ENCODE peak calls at places on chromosomes 12 and 14, in four cellular contexts. V is heart left ventricle, C is PC-9, U is left lung. O is an unnamed sample. For H3K27me3, the result is how much of the 10 kb centered on the place peaks cover.

GRCh38 chr12:110906088-110906487 is 14.3 kb downstream of the MYL2 start:
- DNase-seq in V (peak), C (no peak), U (no peak), O (no peak)

GRCh38 chr12:68636268-68636667 is 25.6 kb downstream of the RAP1B start:
- DNase-seq in V (no peak), C (peak), U (no peak), O (no peak)

GRCh38 chr14:82394916-82395315 is 861.3 kb upstream of the SEL1L start:
- DNase-seq in V (no peak), C (no peak), U (no peak), O (no peak)

GRCh38 chr12:51622564-51622963 is 31.5 kb downstream of the SCN8A start:
- DNase-seq in V (no peak), C (no peak), U (no peak), O (no peak)

GRCh38 chr14:68458840-68459469 is 333.9 kb downstream of the ZFP36L1 start:
- DNase-seq in V (peak), C (peak), U (peak), O (no peak)

GRCh38 chr14:66117600-66117999 is 368.6 kb upstream of the CCDC196 start:
- DNase-seq in V (no peak), C (peak), U (no peak), O (no peak)

GRCh38 chr12:14769837-14770494 is 33.3 kb downstream of the WBP11 start:
- DNase-seq in V (peak), C (peak), U (peak), O (peak)

GRCh38 chr12:76470028-76470939 is 89.3 kb downstream of the OSBPL8 start:
- DNase-seq in V (no peak), C (peak), U (no peak), O (no peak)

GRCh38 chr12:13000935-13001724 is 1.1 kb upstream of the HEBP1 start:
- DNase-seq in V (peak), C (peak), U (peak), O (peak)

GRCh38 chr12:22014783-22015144 is 31.3 kb upstream of the CMAS start:
- DNase-seq in V (peak), C (no peak), U (no peak), O (no peak)

GRCh38 chr12:2691340-2692111 is 103.2 kb upstream of the FKBP4 start:
- DNase-seq in V (no peak), C (no peak), U (no peak), O (no peak)

GRCh38 chr14:24057271-24057670 is 5.5 kb downstream of the CARMIL3 start:
- DNase-seq in V (peak), C (no peak), U (no peak), O (no peak)

GRCh38 chr14:23514009-23514962 is 37.3 kb downstream of the ZFHX2 start:
- DNase-seq in V (peak), C (no peak), U (no peak), O (no peak)

GRCh38 chr14:62632771-62633170 is 412.5 kb downstream of the KCNH5 start:
- DNase-seq in V (no peak), C (no peak), U (no peak), O (no peak)

GRCh38 chr12:47100146-47100545 is 20.4 kb upstream of the AMIGO2 start:
- DNase-seq in V (no peak), C (no peak), U (no peak), O (no peak)
- H3K4me3 ChIP-seq in V (no peak), C (no peak), U (no peak), O (no peak)

GRCh38 chr12:117361312-117361670 is at the start of gene NOS1:
- DNase-seq in V (no peak), C (no peak), U (no peak), O (no peak)

GRCh38 chr12:117360551-117361311 is 695 bp downstream of the NOS1 start:
- DNase-seq in V (no peak), C (no peak), U (no peak), O (no peak)

GRCh38 chr12:117362391-117362790 is 965 bp upstream of the NOS1 start:
- DNase-seq in V (no peak), C (no peak), U (no peak), O (no peak)

GRCh38 chr12:117363263-117363662 is 1.8 kb upstream of the NOS1 start:
- DNase-seq in V (no peak), C (no peak), U (no peak), O (no peak)

DNA sequence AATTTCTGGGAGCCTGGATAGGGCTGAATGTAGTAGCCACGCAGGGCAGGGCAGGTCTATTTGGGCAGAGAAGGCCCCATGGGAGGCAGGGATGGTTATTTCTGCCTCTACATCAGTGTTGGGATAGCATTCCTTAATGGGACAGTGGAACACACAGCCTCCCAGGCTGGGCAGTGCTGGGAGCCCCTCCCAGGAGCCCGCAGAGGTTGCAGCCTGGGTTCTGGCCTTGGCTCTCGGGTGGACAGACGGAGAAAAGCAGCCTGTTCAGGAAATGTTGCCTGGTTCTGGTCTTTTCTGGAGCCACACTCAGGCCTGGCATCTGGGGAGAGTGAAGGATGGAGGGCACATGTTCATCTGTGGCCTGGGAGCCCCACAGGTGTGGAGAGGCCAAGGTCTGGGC is 479 bp upstream of the NOS1 start:
- DNase-seq in V (no peak), C (no peak), U (no peak), O (no peak)
- H3K27me3 ChIP-seq in V (under half), C (half or more), U (half or more), O (half or more)

GRCh38 chr14:98368916-98369315 is 903.1 kb downstream of the BCL11B start:
- DNase-seq in V (no peak), C (no peak), U (no peak), O (no peak)
- H3K4me3 ChIP-seq in V (no peak), C (no peak), U (no peak), O (no peak)

GRCh38 chr14:100618763-100619320 is 31.6 kb upstream of the BEGAIN start:
- DNase-seq in V (peak), C (no peak), U (no peak), O (no peak)
- H3K27me3 ChIP-seq in V (under half), C (under half), U (under half), O (under half)

DNA sequence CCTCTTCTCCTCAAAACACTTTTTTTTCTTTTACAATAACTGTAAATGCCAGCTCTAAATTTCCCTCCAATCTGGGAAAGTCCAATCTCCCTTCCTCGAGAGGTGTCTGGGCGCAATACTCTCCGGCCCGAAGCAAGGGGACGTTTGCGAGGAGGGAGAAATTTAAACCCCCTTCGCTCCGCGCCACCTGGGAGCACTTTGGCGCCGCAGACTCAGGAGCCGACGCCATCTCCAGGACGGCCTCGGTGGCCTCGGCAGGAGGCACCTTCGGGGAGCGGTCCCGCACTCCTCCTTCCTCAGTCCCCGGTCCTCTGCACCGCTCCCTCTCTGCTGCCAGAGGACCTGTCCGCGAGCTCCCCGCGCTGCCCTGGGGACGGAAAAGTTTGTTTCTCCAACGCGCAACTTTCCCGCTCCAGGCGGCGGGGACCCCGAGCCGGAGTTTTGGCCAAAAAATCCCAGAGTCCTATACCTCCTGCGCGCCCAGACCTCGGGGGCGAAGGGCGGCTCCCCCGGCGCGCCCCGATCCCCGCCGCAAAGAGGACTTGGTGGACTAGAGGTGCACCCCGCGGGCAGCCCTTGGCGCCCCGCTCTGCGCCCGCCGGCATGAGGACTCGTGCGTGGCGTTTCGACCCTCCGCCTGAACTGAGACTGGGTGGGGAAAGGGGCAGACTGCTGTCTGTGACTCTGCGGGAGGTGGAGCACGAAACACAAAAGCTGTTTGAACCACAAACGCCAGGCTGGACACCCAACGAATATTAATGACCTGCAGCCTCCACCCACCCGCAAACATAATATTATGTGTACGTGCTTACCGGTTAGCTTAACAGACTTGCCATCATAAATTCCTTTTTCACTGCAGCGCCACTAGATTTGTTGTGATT is 95.1 kb upstream of the HMGA2 start:
- DNase-seq in V (no peak), C (no peak), U (no peak), O (no peak)
- H3K4me3 ChIP-seq in V (no peak), C (no peak), U (no peak), O (no peak)

GRCh38 chr14:36646664-36647416 is 14.8 kb upstream of the PAX9 start:
- DNase-seq in V (no peak), C (no peak), U (no peak), O (no peak)
- H3K27me3 ChIP-seq in V (under half), C (under half), U (half or more), O (half or more)

DNA sequence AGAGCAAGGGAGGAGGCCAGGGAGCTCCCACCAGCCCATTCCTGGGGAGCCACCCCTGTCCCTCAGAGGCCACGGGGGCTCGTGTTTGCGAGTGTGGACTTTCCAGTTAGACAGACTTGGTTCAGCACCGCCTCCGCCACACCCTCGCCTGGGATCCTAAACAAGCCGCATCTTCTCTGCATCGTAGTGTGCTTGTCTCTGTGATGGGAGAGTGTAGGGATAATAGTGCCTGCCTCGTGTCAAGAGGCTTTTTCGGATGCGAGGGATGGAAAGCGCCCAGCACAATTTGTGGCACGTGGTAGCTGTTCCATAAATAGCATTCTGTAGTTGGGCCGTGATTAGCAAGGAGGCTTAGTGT is 1.3 kb upstream of the PPP1R13B start:
- DNase-seq in V (peak), C (no peak), U (no peak), O (no peak)
- H3K4me3 ChIP-seq in V (peak), C (no peak), U (peak), O (peak)

GRCh38 chr12:54586620-54587019 is 1.8 kb downstream of the PPP1R1A start:
- DNase-seq in V (no peak), C (no peak), U (no peak), O (no peak)
- H3K27me3 ChIP-seq in V (under half), C (half or more), U (half or more), O (under half)

GRCh38 chr12:80702889-80703605 is 4.4 kb upstream of the MYF6 start:
- DNase-seq in V (no peak), C (peak), U (no peak), O (no peak)
- H3K4me3 ChIP-seq in V (peak), C (peak), U (no peak), O (no peak)